ENCODE peak calls at places on chromosomes 2 and 18, in four cellular contexts. I is heart right ventricle, F is body of pancreas, Q is GM23338. S is an unnamed sample.

GRCh38 chr2:145813481-145813880 is 1293.6 kb upstream of the ZEB2 start:
- DNase-seq in F (no peak), I (no peak), Q (peak), S (no peak)

GRCh38 chr2:42949125-42949524 is 156.7 kb upstream of the HAAO start:
- DNase-seq in Q (no peak), F (no peak), I (no peak), S (no peak)

GRCh38 chr2:149877064-149877463 is 289.5 kb upstream of the MMADHC start:
- DNase-seq in I (no peak), F (no peak), Q (no peak), S (no peak)

GRCh38 chr2:148614332-148615049 is 30.1 kb upstream of the EPC2 start:
- DNase-seq in I (no peak), F (peak), Q (peak), S (peak)

GRCh38 chr2:40227200-40227599 is 224.7 kb downstream of the SLC8A1 start:
- DNase-seq in F (no peak), Q (no peak), I (no peak), S (no peak)

GRCh38 chr2:186027922-186028321 is 289.3 kb downstream of the FSIP2 start:
- DNase-seq in Q (no peak), F (no peak), I (no peak), S (no peak)

GRCh38 chr2:69781321-69782248 is 39.7 kb downstream of the ANXA4 start:
- DNase-seq in I (no peak), F (peak), Q (peak), S (no peak)

GRCh38 chr2:106886916-106887758 is 1.2 kb upstream of the ST6GAL2 start:
- DNase-seq in F (peak), Q (peak), I (no peak), S (no peak)

GRCh38 chr2:130873700-130874346 is 37.1 kb downstream of the ARHGEF4 start:
- DNase-seq in F (peak), I (peak), Q (peak), S (peak)

GRCh38 chr18:54086863-54087262 is 137.6 kb downstream of the MBD2 start:
- DNase-seq in Q (no peak), F (no peak), I (no peak), S (no peak)

DNA sequence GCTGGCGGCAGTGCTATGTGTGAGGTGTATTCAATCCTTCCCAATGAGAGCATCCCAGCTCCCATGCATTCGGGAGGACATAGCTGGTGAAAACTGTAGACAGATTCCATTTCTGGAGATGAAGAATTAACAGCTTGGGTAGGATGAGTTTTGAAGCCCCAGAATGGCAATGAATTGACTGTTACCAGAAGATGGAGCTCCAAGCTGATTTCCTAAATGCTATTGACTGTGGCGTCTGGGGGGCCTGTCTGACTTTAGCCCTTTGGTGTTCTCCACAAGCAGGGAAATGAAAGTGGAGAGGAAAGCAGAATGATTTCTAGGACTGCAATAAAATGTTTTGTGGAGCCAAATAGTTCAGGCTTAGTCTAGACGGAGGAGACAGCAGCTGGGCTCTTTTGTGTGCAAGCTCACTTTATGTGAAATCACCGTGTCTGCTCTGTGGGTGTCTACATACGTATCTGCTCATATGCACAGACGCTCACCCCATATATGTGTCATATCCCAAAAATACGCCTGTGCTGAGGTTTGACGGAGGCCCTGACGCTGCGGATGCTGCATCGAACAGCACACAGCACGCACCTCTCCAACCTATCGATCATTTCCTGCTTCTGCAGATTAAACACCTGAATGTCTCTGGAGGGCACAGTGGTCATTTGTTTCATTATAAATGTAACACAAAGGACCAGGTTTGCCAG is 166.4 kb upstream of the PXDN start:
- DNase-seq in Q (peak), F (no peak), I (no peak), S (no peak)
- TF ChIP-seq CTCF in Q (peak), F (no peak), I (peak), S (no peak)

GRCh38 chr2:164993287-164994016 is 38.1 kb upstream of the SLC38A11 start:
- DNase-seq in I (no peak), F (no peak), Q (no peak), S (no peak)
- TF ChIP-seq CTCF in I (no peak), F (no peak), Q (no peak), S (no peak)

GRCh38 chr18:68400889-68401288 is 314.0 kb downstream of the TMX3 start:
- DNase-seq in I (no peak), Q (no peak), F (no peak), S (no peak)

GRCh38 chr18:68409585-68409984 is 305.3 kb downstream of the TMX3 start:
- DNase-seq in Q (no peak), I (no peak), F (no peak), S (no peak)

GRCh38 chr18:68402784-68403183 is 312.1 kb downstream of the TMX3 start:
- DNase-seq in F (no peak), Q (no peak), I (no peak), S (no peak)

DNA sequence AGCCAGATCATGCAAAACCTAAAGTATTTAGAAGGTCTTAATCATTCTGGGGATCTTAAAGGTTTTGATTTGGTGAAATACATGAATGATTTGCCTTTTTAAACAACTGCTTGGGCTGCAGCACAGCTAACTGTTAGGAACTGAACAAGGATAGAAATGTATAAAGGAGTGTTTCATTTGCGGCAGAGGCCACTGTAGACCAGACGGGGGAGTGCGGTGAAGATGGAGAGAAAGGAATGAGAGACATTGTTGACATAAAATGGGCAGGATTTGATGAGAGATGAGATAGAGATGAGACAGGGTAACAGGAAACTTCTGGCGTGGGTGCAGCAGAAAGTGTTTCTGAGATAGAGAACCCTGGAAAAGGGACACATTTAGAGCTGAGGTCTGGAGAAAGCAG is 308.1 kb downstream of the TMX3 start:
- DNase-seq in Q (peak), I (no peak), F (no peak), S (no peak)
- TF ChIP-seq CTCF in Q (no peak), I (no peak), F (no peak), S (no peak)

GRCh38 chr2:221569342-221570278 is 2.5 kb downstream of the EPHA4 start:
- DNase-seq in F (no peak), I (no peak), Q (peak), S (no peak)
- TF ChIP-seq CTCF in F (no peak), I (no peak), Q (no peak), S (no peak)